ENCODE peak calls at places on chromosomes 4 and X, in ten cellular contexts. One of them, this sample, is unnamed.

GRCh38 chr4:128288689-128289106 is 1.1 kb upstream of the PGRMC2 start:
- DNase-seq in PC-3: peak
- DNase-seq in AG10803: peak
- DNase-seq in left ventricle myocardium inferior: no peak
- DNase-seq in H1: no peak
- DNase-seq in H9: no peak
- DNase-seq in astrocyte: peak
- DNase-seq in AG04450: no peak
- DNase-seq in body of pancreas: peak
- DNase-seq in brain microvascular endothelial cell: peak
- DNase-seq in this sample: no peak

GRCh38 chr4:126051709-126052424 is 737.1 kb downstream of the FAT4 start:
- DNase-seq in PC-3: peak
- DNase-seq in AG10803: peak
- DNase-seq in left ventricle myocardium inferior: no peak
- DNase-seq in H1: no peak
- DNase-seq in H9: no peak
- DNase-seq in astrocyte: peak
- DNase-seq in AG04450: peak
- DNase-seq in body of pancreas: no peak
- DNase-seq in brain microvascular endothelial cell: peak
- DNase-seq in this sample: no peak

GRCh38 chr4:151537726-151538125 is 128.8 kb downstream of the FHIP1A start:
- DNase-seq in PC-3: no peak
- DNase-seq in AG10803: peak
- DNase-seq in left ventricle myocardium inferior: no peak
- DNase-seq in H1: no peak
- DNase-seq in H9: no peak
- DNase-seq in astrocyte: peak
- DNase-seq in AG04450: no peak
- DNase-seq in body of pancreas: no peak
- DNase-seq in brain microvascular endothelial cell: no peak
- DNase-seq in this sample: no peak

GRCh38 chr4:40307627-40308497 is 27.3 kb upstream of the CHRNA9 start:
- DNase-seq in PC-3: no peak
- DNase-seq in AG10803: no peak
- DNase-seq in left ventricle myocardium inferior: peak
- DNase-seq in H1: no peak
- DNase-seq in H9: peak
- DNase-seq in astrocyte: no peak
- DNase-seq in AG04450: no peak
- DNase-seq in body of pancreas: peak
- DNase-seq in brain microvascular endothelial cell: no peak
- DNase-seq in this sample: no peak

GRCh38 chr4:91840359-91840758 is 463.4 kb upstream of the GRID2 start:
- DNase-seq in PC-3: peak
- DNase-seq in AG10803: no peak
- DNase-seq in left ventricle myocardium inferior: no peak
- DNase-seq in H1: no peak
- DNase-seq in H9: no peak
- DNase-seq in astrocyte: no peak
- DNase-seq in AG04450: no peak
- DNase-seq in body of pancreas: no peak
- DNase-seq in brain microvascular endothelial cell: no peak
- DNase-seq in this sample: no peak

GRCh38 chr4:154961263-154961662 is 180.2 kb downstream of the RBM46 start:
- DNase-seq in PC-3: no peak
- DNase-seq in AG10803: no peak
- DNase-seq in left ventricle myocardium inferior: no peak
- DNase-seq in H1: no peak
- DNase-seq in H9: no peak
- DNase-seq in astrocyte: no peak
- DNase-seq in AG04450: no peak
- DNase-seq in body of pancreas: no peak
- DNase-seq in brain microvascular endothelial cell: no peak
- DNase-seq in this sample: no peak

GRCh38 chr4:75490155-75490554 is 24.0 kb downstream of the RCHY1 start:
- DNase-seq in PC-3: peak
- DNase-seq in AG10803: peak
- DNase-seq in left ventricle myocardium inferior: no peak
- DNase-seq in H1: no peak
- DNase-seq in H9: no peak
- DNase-seq in astrocyte: no peak
- DNase-seq in AG04450: peak
- DNase-seq in body of pancreas: no peak
- DNase-seq in brain microvascular endothelial cell: no peak
- DNase-seq in this sample: no peak

GRCh38 chr4:37646237-37646636 is 39.9 kb downstream of the RELL1 start:
- DNase-seq in PC-3: no peak
- DNase-seq in AG10803: no peak
- DNase-seq in left ventricle myocardium inferior: no peak
- DNase-seq in H1: no peak
- DNase-seq in H9: no peak
- DNase-seq in astrocyte: no peak
- DNase-seq in AG04450: no peak
- DNase-seq in body of pancreas: no peak
- DNase-seq in brain microvascular endothelial cell: no peak
- DNase-seq in this sample: no peak

GRCh38 chr4:149370002-149370401 is 445.6 kb downstream of the IQCM start:
- DNase-seq in PC-3: peak
- DNase-seq in AG10803: peak
- DNase-seq in left ventricle myocardium inferior: no peak
- DNase-seq in H1: no peak
- DNase-seq in H9: no peak
- DNase-seq in astrocyte: peak
- DNase-seq in AG04450: no peak
- DNase-seq in body of pancreas: no peak
- DNase-seq in brain microvascular endothelial cell: no peak
- DNase-seq in this sample: no peak

GRCh38 chrX:48787809-48788471 is 1.6 kb downstream of the GATA1 start:
- DNase-seq in PC-3: no peak
- DNase-seq in AG10803: no peak
- DNase-seq in left ventricle myocardium inferior: no peak
- DNase-seq in H1: no peak
- DNase-seq in H9: no peak
- DNase-seq in astrocyte: no peak
- DNase-seq in AG04450: no peak
- DNase-seq in body of pancreas: no peak
- DNase-seq in brain microvascular endothelial cell: no peak
- DNase-seq in this sample: no peak

GRCh38 chrX:48790477-48790876 is 4.1 kb downstream of the GATA1 start:
- DNase-seq in PC-3: no peak
- DNase-seq in AG10803: no peak
- DNase-seq in left ventricle myocardium inferior: no peak
- DNase-seq in H1: no peak
- DNase-seq in H9: no peak
- DNase-seq in astrocyte: no peak
- DNase-seq in AG04450: no peak
- DNase-seq in body of pancreas: no peak
- DNase-seq in brain microvascular endothelial cell: no peak
- DNase-seq in this sample: no peak

GRCh38 chrX:48786825-48787538 is 592 bp downstream of the GATA1 start:
- DNase-seq in PC-3: no peak
- DNase-seq in AG10803: no peak
- DNase-seq in left ventricle myocardium inferior: no peak
- DNase-seq in H1: no peak
- DNase-seq in H9: no peak
- DNase-seq in astrocyte: no peak
- DNase-seq in AG04450: no peak
- DNase-seq in body of pancreas: no peak
- DNase-seq in brain microvascular endothelial cell: no peak
- DNase-seq in this sample: no peak

GRCh38 chrX:48791063-48791820 is 4.9 kb downstream of the GATA1 start:
- DNase-seq in PC-3: no peak
- DNase-seq in AG10803: no peak
- DNase-seq in left ventricle myocardium inferior: no peak
- DNase-seq in H1: no peak
- DNase-seq in H9: no peak
- DNase-seq in astrocyte: no peak
- DNase-seq in AG04450: no peak
- DNase-seq in body of pancreas: no peak
- DNase-seq in brain microvascular endothelial cell: no peak
- DNase-seq in this sample: no peak

DNA sequence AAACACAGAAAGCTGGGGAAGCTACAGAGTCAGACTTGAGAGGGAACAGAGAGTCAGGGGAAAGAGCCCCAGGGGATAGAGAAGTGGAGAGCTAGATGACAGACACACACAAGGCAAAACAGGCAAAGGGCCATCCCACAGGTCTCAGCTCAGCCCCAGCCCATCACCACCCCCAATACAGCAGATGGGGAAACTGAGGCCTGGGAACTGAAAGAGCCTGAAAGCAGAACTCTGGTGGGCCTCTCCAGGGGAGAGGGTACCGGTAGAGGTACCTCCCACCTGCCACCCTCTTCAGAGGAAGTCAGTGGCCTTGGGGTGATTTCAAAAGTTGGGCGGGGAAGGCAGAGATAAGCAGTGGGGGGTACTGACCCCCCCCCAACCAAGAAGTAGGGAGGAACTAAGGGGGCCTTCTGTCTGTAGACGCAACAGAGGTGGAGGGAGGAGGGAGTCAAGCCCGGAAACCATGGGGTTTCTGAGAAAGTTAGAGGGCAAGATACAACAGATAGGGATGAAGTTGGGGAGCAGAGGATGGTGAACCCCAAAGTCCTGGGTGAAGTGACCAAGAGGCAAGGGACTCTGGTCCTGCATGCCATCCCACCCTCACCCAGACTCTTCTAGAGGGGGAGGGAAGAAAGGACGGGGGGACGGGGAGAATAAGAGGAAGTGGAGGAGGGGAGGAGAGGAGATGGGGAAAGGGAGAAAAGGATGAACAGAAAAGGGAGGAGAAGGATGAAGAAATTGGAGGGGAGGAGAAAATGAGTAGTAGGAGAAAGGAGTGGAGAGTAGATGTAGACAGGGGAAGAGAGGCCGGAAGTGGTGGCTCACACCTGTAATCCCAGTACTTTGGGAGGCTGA is 3.2 kb downstream of the GATA1 start:
- DNase-seq in PC-3: no peak
- DNase-seq in AG10803: no peak
- DNase-seq in left ventricle myocardium inferior: no peak
- DNase-seq in H1: no peak
- DNase-seq in H9: no peak
- DNase-seq in astrocyte: no peak
- DNase-seq in AG04450: no peak
- DNase-seq in body of pancreas: no peak
- DNase-seq in brain microvascular endothelial cell: no peak
- DNase-seq in this sample: no peak
- TF ChIP-seq CTCF in PC-3: no peak
- TF ChIP-seq CTCF in AG10803: no peak
- TF ChIP-seq CTCF in left ventricle myocardium inferior: no peak
- TF ChIP-seq CTCF in H1: no peak
- TF ChIP-seq CTCF in H9: no peak
- TF ChIP-seq CTCF in astrocyte: no peak
- TF ChIP-seq CTCF in AG04450: no peak
- TF ChIP-seq CTCF in body of pancreas: no peak
- TF ChIP-seq CTCF in brain microvascular endothelial cell: no peak
- TF ChIP-seq CTCF in this sample: no peak

DNA sequence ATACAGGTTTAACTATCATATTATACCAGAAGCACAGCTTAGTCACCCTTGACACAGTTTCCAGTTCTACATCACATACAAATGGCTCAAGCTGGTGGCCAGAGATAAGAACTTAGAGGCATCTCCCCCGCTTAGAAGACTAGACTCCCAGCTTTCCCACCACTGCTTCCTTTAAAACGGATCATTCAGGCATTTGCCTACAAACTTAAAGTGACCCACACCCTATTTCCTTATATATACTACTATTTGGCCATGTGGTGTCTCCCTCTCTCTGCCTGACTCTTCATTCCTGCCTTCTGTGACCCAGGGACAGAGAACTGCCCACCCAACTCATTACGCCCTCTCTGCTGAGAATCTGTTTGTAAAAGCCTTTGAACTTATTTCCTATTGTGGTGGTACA is 781.2 kb upstream of the DIAPH2 start:
- DNase-seq in PC-3: peak
- DNase-seq in AG10803: no peak
- DNase-seq in left ventricle myocardium inferior: no peak
- DNase-seq in H1: no peak
- DNase-seq in H9: peak
- DNase-seq in astrocyte: no peak
- DNase-seq in AG04450: no peak
- DNase-seq in body of pancreas: no peak
- DNase-seq in brain microvascular endothelial cell: peak
- DNase-seq in this sample: no peak
- TF ChIP-seq CTCF in PC-3: peak
- TF ChIP-seq CTCF in AG10803: no peak
- TF ChIP-seq CTCF in left ventricle myocardium inferior: no peak
- TF ChIP-seq CTCF in H1: no peak
- TF ChIP-seq CTCF in H9: peak
- TF ChIP-seq CTCF in astrocyte: no peak
- TF ChIP-seq CTCF in AG04450: no peak
- TF ChIP-seq CTCF in body of pancreas: no peak
- TF ChIP-seq CTCF in brain microvascular endothelial cell: peak
- TF ChIP-seq CTCF in this sample: no peak

GRCh38 chr4:7506572-7506971 is 71.8 kb upstream of the PSAPL1 start:
- DNase-seq in PC-3: no peak
- DNase-seq in AG10803: no peak
- DNase-seq in left ventricle myocardium inferior: no peak
- DNase-seq in H1: no peak
- DNase-seq in H9: no peak
- DNase-seq in astrocyte: no peak
- DNase-seq in AG04450: no peak
- DNase-seq in body of pancreas: no peak
- DNase-seq in brain microvascular endothelial cell: no peak
- DNase-seq in this sample: no peak
- TF ChIP-seq CTCF in PC-3: no peak
- TF ChIP-seq CTCF in AG10803: no peak
- TF ChIP-seq CTCF in left ventricle myocardium inferior: no peak
- TF ChIP-seq CTCF in H1: no peak
- TF ChIP-seq CTCF in H9: no peak
- TF ChIP-seq CTCF in astrocyte: no peak
- TF ChIP-seq CTCF in AG04450: no peak
- TF ChIP-seq CTCF in body of pancreas: no peak
- TF ChIP-seq CTCF in brain microvascular endothelial cell: no peak
- TF ChIP-seq CTCF in this sample: no peak

DNA sequence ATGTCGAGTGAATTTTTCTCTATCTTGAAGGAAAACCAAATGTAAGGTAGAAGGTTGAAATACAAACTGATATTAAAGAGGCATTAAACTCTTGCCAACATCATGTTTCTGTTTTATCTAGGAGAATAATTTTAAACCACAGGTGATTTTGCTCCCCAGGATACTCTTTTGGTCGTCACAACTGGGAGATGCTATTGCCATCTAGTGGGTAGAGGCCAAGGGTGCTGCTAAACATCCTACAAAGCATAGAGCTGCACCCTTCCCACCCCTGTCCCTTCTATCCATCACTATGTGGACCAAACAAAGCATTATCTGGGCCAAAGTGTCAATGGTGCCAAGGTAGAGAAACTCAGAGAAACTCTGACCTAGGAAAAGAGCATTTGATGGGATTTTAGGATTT is 154.6 kb upstream of the MAGEB2 start:
- DNase-seq in PC-3: peak
- DNase-seq in AG10803: no peak
- DNase-seq in left ventricle myocardium inferior: no peak
- DNase-seq in H1: no peak
- DNase-seq in H9: no peak
- DNase-seq in astrocyte: no peak
- DNase-seq in AG04450: no peak
- DNase-seq in body of pancreas: no peak
- DNase-seq in brain microvascular endothelial cell: peak
- DNase-seq in this sample: peak
- TF ChIP-seq CTCF in PC-3: peak
- TF ChIP-seq CTCF in AG10803: peak
- TF ChIP-seq CTCF in left ventricle myocardium inferior: peak
- TF ChIP-seq CTCF in H1: peak
- TF ChIP-seq CTCF in H9: peak
- TF ChIP-seq CTCF in astrocyte: peak
- TF ChIP-seq CTCF in AG04450: peak
- TF ChIP-seq CTCF in body of pancreas: no peak
- TF ChIP-seq CTCF in brain microvascular endothelial cell: peak
- TF ChIP-seq CTCF in this sample: peak

GRCh38 chrX:17744896-17745523 is 7.7 kb downstream of the SCML1 start:
- DNase-seq in PC-3: peak
- DNase-seq in AG10803: no peak
- DNase-seq in left ventricle myocardium inferior: no peak
- DNase-seq in H1: no peak
- DNase-seq in H9: no peak
- DNase-seq in astrocyte: no peak
- DNase-seq in AG04450: no peak
- DNase-seq in body of pancreas: no peak
- DNase-seq in brain microvascular endothelial cell: no peak
- DNase-seq in this sample: no peak
- TF ChIP-seq CTCF in PC-3: peak
- TF ChIP-seq CTCF in AG10803: peak
- TF ChIP-seq CTCF in left ventricle myocardium inferior: peak
- TF ChIP-seq CTCF in H1: no peak
- TF ChIP-seq CTCF in H9: peak
- TF ChIP-seq CTCF in astrocyte: peak
- TF ChIP-seq CTCF in AG04450: peak
- TF ChIP-seq CTCF in body of pancreas: no peak
- TF ChIP-seq CTCF in brain microvascular endothelial cell: no peak
- TF ChIP-seq CTCF in this sample: peak

This sample was measured in nephron progenitor cell.